ENCODE peak calls at places on chromosomes 2 and 18, in nine cellular contexts. N, G, T, E, S, B, Z, O and Q are unnamed samples.

GRCh38 chr18:60209042-60209441 is 163.5 kb downstream of the MC4R start:
- DNase-seq in G (no peak), T (no peak), O (no peak), Z (no peak), B (no peak), N (no peak), E (no peak), S (no peak), Q (no peak)

GRCh38 chr2:155815275-155815674 is 517.2 kb downstream of the NR4A2 start:
- DNase-seq in N (no peak), G (no peak), T (no peak), O (no peak), E (no peak), B (no peak), Z (no peak), S (no peak), Q (no peak)

GRCh38 chr2:161199885-161200284 is 39.7 kb downstream of the TANK start:
- DNase-seq in B (peak), E (no peak), G (no peak), S (no peak), N (no peak), T (no peak), O (no peak), Z (no peak), Q (no peak)

GRCh38 chr2:218329826-218330651 is 26.6 kb upstream of the CATIP start:
- DNase-seq in S (no peak), B (no peak), E (no peak), O (no peak), G (no peak), T (no peak), Z (no peak), N (no peak), Q (no peak)

GRCh38 chr2:144516417-144516980 is 3.4 kb downstream of the ZEB2 start:
- DNase-seq in T (peak), Z (no peak), G (no peak), B (peak), E (no peak), N (no peak), O (no peak), S (peak), Q (no peak)

GRCh38 chr2:35220471-35220870 is 1135.1 kb upstream of the CRIM1 start:
- DNase-seq in T (peak), G (no peak), N (no peak), S (no peak), Z (no peak), E (no peak), O (no peak), B (no peak), Q (no peak)

GRCh38 chr2:10580170-10580539 is 109.6 kb downstream of the NOL10 start:
- DNase-seq in G (no peak), O (no peak), B (no peak), S (no peak), Z (no peak), N (no peak), E (no peak), T (no peak), Q (no peak)

GRCh38 chr2:171004363-171004762 is 75.3 kb downstream of the GORASP2 start:
- DNase-seq in T (no peak), B (no peak), G (no peak), N (no peak), E (no peak), Z (no peak), S (no peak), O (no peak), Q (no peak)

GRCh38 chr2:24017711-24018110 is 7.8 kb downstream of the MFSD2B start:
- DNase-seq in Z (no peak), T (no peak), N (no peak), G (no peak), E (no peak), S (no peak), B (no peak), O (no peak), Q (no peak)